ENCODE peak calls at places on chromosomes 16 and 17, in four cellular contexts. V is heart left ventricle, E is H1, M is stomach. B is an unnamed sample.

GRCh38 chr17:82411396-82412053 is 6.6 kb upstream of the HEXD start:
- DNase-seq in V (no peak), E (no peak), M (no peak), B (no peak)

GRCh38 chr17:32926183-32926582 is 1.8 kb upstream of the TMEM98 start:
- DNase-seq in V (no peak), E (no peak), M (no peak), B (no peak)

GRCh38 chr17:51764387-51764971 is 394.0 kb downstream of the CA10 start:
- DNase-seq in V (peak; percentile 18), E (peak; percentile 68), M (peak; percentile 41), B (peak; percentile 50)

GRCh38 chr17:43970366-43970765 is 16.6 kb upstream of the PYY start:
- DNase-seq in V (no peak), E (no peak), M (no peak), B (no peak)

GRCh38 chr16:57260294-57260929 is 15.4 kb downstream of the ARL2BP start:
- DNase-seq in V (peak; percentile 28), E (peak; percentile 49), M (peak; percentile 24), B (peak; percentile 7)

GRCh38 chr17:63859257-63859656 is 14.2 kb downstream of the CSH2 start:
- DNase-seq in V (no peak), E (no peak), M (no peak), B (no peak)

GRCh38 chr16:9408297-9408696 is 316.9 kb downstream of the HAPSTR1 start:
- DNase-seq in V (no peak), E (no peak), M (no peak), B (no peak)

GRCh38 chr17:76027159-76027839 is at the start of gene EVPL:
- DNase-seq in V (no peak), E (no peak), M (peak; percentile 88), B (peak; percentile 90)

GRCh38 chr16:28265822-28266221 is 26.5 kb upstream of the SBK1 start:
- DNase-seq in V (no peak), E (no peak), M (no peak), B (no peak)

GRCh38 chr17:69729937-69730336 is 315.4 kb downstream of the MAP2K6 start:
- DNase-seq in V (no peak), E (no peak), M (no peak), B (no peak)

GRCh38 chr17:31558748-31559646 is 167.5 kb downstream of the RAB11FIP4 start:
- DNase-seq in V (peak; percentile 83), E (no peak), M (peak; percentile 79), B (peak; percentile 81)

GRCh38 chr17:67994827-67995567 is 1.3 kb downstream of the C17orf58 start:
- DNase-seq in V (no peak), E (no peak), M (peak; percentile 25), B (no peak)

GRCh38 chr17:7862692-7863437 is 5.1 kb downstream of the CYB5D1 start:
- DNase-seq in V (no peak), E (no peak), M (no peak), B (peak; percentile 31)

GRCh38 chr16:61131447-61131846 is 904.8 kb downstream of the CDH8 start:
- DNase-seq in V (no peak), E (no peak), M (no peak), B (no peak)

GRCh38 chr17:5540321-5540720 is 44.0 kb downstream of the NLRP1 start:
- DNase-seq in V (no peak), E (no peak), M (no peak), B (no peak)

GRCh38 chr17:49575524-49576120 is at the start of gene NXPH3:
- DNase-seq in V (peak; percentile 63), E (no peak), M (peak; percentile 80), B (peak; percentile 74)

GRCh38 chr16:2090819-2091721 is 43.3 kb downstream of the TSC2 start:
- DNase-seq in V (peak; percentile 58), E (peak; percentile 59), M (peak; percentile 94), B (peak; percentile 93)

GRCh38 chr16:75820672-75821071 is 94.4 kb upstream of the CPHXL start:
- DNase-seq in V (no peak), E (no peak), M (no peak), B (no peak)

GRCh38 chr17:63854709-63855108 is 12.2 kb upstream of the SMARCD2 start:
- DNase-seq in V (no peak), E (no peak), M (no peak), B (no peak)

GRCh38 chr17:37567137-37567927 is 41.9 kb downstream of the SYNRG start:
- DNase-seq in V (no peak), E (no peak), M (no peak), B (no peak)

GRCh38 chr17:66494023-66494803 is 191.8 kb downstream of the PRKCA start:
- DNase-seq in V (no peak), E (no peak), M (no peak), B (no peak)

GRCh38 chr17:37779554-37779953 is 34.7 kb upstream of the HNF1B start:
- DNase-seq in V (no peak), E (no peak), M (no peak), B (no peak)

GRCh38 chr17:17495448-17496188 is 577 bp downstream of the RASD1 start:
- DNase-seq in V (peak; percentile 29), E (no peak), M (no peak), B (peak; percentile 33)

GRCh38 chr17:231191-231965 is 49.9 kb upstream of the DOC2B start:
- DNase-seq in V (no peak), E (no peak), M (no peak), B (peak; percentile 5)

GRCh38 chr17:43367588-43368242 is 31.1 kb upstream of the ARL4D start:
- DNase-seq in V (no peak), E (no peak), M (no peak), B (no peak)

GRCh38 chr16:75195811-75196790 is 10.9 kb downstream of the CTRB2 start:
- DNase-seq in V (no peak), E (no peak), M (peak; percentile 22), B (no peak)

GRCh38 chr17:59791603-59792457 is 84.4 kb downstream of the VMP1 start:
- DNase-seq in V (no peak), E (no peak), M (no peak), B (no peak)

GRCh38 chr16:27759301-27759871 is 209.4 kb downstream of the KATNIP start:
- DNase-seq in V (no peak), E (no peak), M (no peak), B (no peak)

GRCh38 chr17:77863814-77864161 is 94.7 kb upstream of the TNRC6C start:
- DNase-seq in V (peak; percentile 64), E (no peak), M (no peak), B (peak; percentile 56)

GRCh38 chr16:66036775-66037715 is 329.4 kb upstream of the CDH5 start:
- DNase-seq in V (no peak), E (no peak), M (no peak), B (no peak)

GRCh38 chr16:66036162-66036561 is 330.3 kb upstream of the CDH5 start:
- DNase-seq in V (peak; percentile 31), E (no peak), M (no peak), B (no peak)

GRCh38 chr16:66030036-66030435 is 336.5 kb upstream of the CDH5 start:
- DNase-seq in V (no peak), E (no peak), M (no peak), B (no peak)

GRCh38 chr16:66035096-66035495 is 331.4 kb upstream of the CDH5 start:
- DNase-seq in V (no peak), E (no peak), M (no peak), B (no peak)
- TF ChIP-seq POLR2A in V (no peak), E (no peak), M (no peak), B (no peak)

DNA sequence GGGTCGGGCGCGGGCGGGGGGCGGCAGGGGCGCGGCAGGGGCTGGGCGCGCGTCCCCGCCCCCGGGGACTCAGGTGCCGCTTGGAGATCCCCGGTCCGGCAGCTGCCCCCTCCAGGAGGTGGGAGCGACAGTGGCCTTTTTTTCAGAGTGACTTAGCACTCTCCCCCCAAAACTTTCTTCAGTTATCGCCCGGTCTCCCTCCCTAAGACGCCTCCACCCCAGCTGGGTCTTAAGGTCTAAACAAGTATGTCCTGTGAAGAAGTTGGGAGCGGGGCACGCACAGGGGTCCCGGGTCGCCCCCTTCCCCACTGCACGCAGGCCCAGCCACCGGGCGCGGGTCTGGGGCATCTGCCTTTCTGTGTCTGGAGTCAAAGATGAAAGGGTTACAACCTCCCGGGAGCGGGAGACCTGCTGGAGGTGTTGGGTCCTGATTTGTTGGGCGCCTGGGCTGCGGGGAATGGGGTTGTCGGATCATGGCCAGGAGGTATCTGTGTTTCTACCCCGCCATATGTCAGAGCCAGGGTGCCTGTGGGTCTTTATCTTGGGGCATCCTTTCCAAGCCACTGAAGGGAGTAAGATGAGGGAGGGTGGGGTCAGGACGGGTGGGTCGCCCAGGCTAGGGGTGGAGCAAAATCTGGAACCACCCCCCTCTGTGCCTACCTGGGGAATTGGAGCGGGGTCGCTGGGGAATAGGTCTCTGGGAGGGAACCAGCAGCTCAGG is 748 bp downstream of the FMNL1 start:
- DNase-seq in V (no peak), E (no peak), M (no peak), B (no peak)
- H3K4me1 ChIP-seq in V (peaks cover 18% of the 10 kb centered on the region), E (no peaks in the 10 kb centered on the region), M (peaks cover 57% of the 10 kb centered on the region), B (peaks cover 12% of the 10 kb centered on the region)

GRCh38 chr16:59688006-59688405 is 953.9 kb upstream of the GOT2 start:
- DNase-seq in V (no peak), E (peak; percentile 3), M (no peak), B (no peak)
- H3K9me3 ChIP-seq in V (peaks cover 22% of the 10 kb centered on the region), E (peaks cover 23% of the 10 kb centered on the region), M (peaks cover 10% of the 10 kb centered on the region), B (peaks cover 7% of the 10 kb centered on the region)

DNA sequence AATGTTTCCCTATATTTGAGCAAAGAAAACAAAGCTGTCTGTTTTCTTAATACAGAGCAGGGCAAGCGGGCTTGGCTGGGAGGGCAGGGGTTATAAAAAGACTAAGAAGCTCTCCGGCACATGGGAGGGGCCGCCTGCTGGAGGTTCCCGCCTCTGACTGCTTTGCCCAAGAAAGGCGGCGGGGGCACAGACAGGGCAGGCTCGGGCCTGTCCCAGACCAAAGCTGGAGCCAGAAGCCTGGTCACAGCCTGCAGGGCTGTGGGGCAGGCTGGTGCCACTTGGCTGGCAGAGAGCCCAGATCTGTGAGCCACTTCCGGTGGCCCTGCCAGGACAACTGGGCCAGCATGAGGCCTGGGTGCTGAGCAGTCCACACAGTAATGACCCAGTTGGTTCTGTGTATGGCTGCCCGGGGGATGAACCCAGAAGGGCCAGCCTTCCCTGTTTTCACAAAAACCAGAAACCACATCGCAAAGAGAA is 89.4 kb downstream of the LITAF start:
- DNase-seq in V (peak; percentile 90), E (no peak), M (peak; percentile 97), B (peak; percentile 81)
- TF ChIP-seq POLR2A in V (no peak), E (no peak), M (no peak), B (no peak)

GRCh38 chr16:69434066-69434465 is 9.6 kb downstream of the CYB5B start:
- DNase-seq in V (no peak), E (no peak), M (no peak), B (no peak)
- H3K4me1 ChIP-seq in V (no peaks in the 10 kb centered on the region), E (no peaks in the 10 kb centered on the region), M (peaks cover 34% of the 10 kb centered on the region), B (peaks cover 8% of the 10 kb centered on the region)

DNA sequence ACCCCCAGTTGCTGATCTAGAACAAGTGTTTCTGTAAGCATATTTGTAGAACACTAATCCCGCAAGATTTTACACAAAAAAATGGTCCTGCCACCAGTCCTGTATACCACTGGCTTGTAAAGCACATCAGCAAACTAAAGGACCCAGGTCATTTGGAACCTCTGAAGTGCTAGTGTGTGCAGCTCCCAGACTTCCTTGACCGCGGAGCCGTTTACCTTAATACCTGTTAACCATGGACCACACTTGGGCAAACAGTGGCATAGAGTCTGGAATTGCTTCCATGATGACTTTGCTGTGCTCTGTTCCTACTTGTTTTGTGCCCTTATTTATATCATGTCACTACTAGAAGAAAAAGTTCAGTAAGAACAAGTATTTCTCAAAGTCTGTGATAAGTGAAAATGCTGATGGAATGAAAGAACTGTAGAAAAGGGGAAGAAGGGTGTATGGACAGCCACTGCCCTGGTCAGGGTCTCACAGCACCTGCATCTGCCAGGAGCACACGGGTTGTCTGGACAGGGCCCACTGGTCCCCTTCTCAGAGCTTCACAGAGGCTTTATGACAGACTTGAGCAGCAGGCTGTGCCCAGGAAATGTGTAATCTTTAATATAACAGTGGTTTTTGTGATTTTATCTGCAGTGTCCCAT is 29.3 kb downstream of the ALDH3A2 start:
- DNase-seq in V (no peak), E (no peak), M (no peak), B (no peak)
- H3K9me3 ChIP-seq in V (no peaks in the 10 kb centered on the region), E (peaks cover 29% of the 10 kb centered on the region), M (no peaks in the 10 kb centered on the region), B (no peaks in the 10 kb centered on the region)

GRCh38 chr16:23690771-23691482 is 12.2 kb downstream of the PLK1 start:
- DNase-seq in V (no peak), E (no peak), M (no peak), B (no peak)
- TF ChIP-seq POLR2A in V (no peak), E (peak; percentile 42), M (no peak), B (no peak)

B was measured in transverse colon.